ENCODE peak calls at places on chromosomes 6 and 20, in six cellular contexts. B is RPMI7951; H is retinal pigment epithelial cell; S is NCI-H460; C is cardiac septum; E is activated CD4-positive, alpha-beta T cell treated with anti-CD3 and anti-CD28 coated beads for 4 hours. L is an unnamed sample.

GRCh38 chr6:160667854-160668481 is 3.9 kb upstream of the LPA start:
- DNase-seq in B (peak; percentile 6), H (no peak), S (peak; percentile 8), C (no peak), E (peak; percentile 5), L (no peak)

GRCh38 chr6:157374889-157375443 is 6.0 kb upstream of the ZDHHC14 start:
- DNase-seq in B (no peak), H (no peak), S (no peak), C (no peak), E (no peak), L (no peak)

GRCh38 chr6:139536751-139537617 is 162.5 kb upstream of the CITED2 start:
- DNase-seq in B (no peak), H (no peak), S (no peak), C (no peak), E (no peak), L (no peak)

GRCh38 chr6:2748183-2748582 is 2.5 kb downstream of the MYLK4 start:
- DNase-seq in B (no peak), H (no peak), S (no peak), C (no peak), E (no peak), L (no peak)

GRCh38 chr6:98782772-98783171 is 51.6 kb upstream of the POU3F2 start:
- DNase-seq in B (no peak), H (no peak), S (no peak), C (no peak), E (no peak), L (no peak)

GRCh38 chr6:6711832-6712231 is 123.3 kb downstream of the LY86 start:
- DNase-seq in B (no peak), H (no peak), S (no peak), C (no peak), E (no peak), L (no peak)

GRCh38 chr6:11771473-11772048 is 7.0 kb downstream of the ADTRP start:
- DNase-seq in B (peak; percentile 39), H (no peak), S (no peak), C (no peak), E (no peak), L (no peak)

GRCh38 chr6:136347847-136348246 is 58.2 kb upstream of the BCLAF1 start:
- DNase-seq in B (peak; percentile 32), H (no peak), S (no peak), C (no peak), E (no peak), L (no peak)

GRCh38 chr6:127243501-127243900 is 23.2 kb upstream of the RNF146 start:
- DNase-seq in B (no peak), H (no peak), S (no peak), C (no peak), E (no peak), L (no peak)

GRCh38 chr6:138577151-138577915 is 78.0 kb upstream of the NHSL1 start:
- DNase-seq in B (peak; percentile 68), H (no peak), S (no peak), C (no peak), E (no peak), L (no peak)

GRCh38 chr6:125182237-125183018 is 28.9 kb downstream of the TPD52L1 start:
- DNase-seq in B (no peak), H (no peak), S (no peak), C (no peak), E (no peak), L (no peak)

GRCh38 chr6:30238178-30238795 is 25.1 kb upstream of the TRIM26 start:
- DNase-seq in B (peak; percentile 41), H (no peak), S (peak; percentile 29), C (no peak), E (peak; percentile 32), L (no peak)

GRCh38 chr6:39314273-39314790 is at the start of gene KCNK17:
- DNase-seq in B (no peak), H (no peak), S (no peak), C (no peak), E (no peak), L (no peak)

GRCh38 chr6:90790058-90790457 is 203.2 kb upstream of the MAP3K7 start:
- DNase-seq in B (no peak), H (no peak), S (no peak), C (no peak), E (no peak), L (no peak)

GRCh38 chr20:20497242-20497985 is 129.5 kb downstream of the INSM1 start:
- DNase-seq in B (no peak), H (no peak), S (no peak), C (no peak), E (no peak), L (no peak)

GRCh38 chr20:36313476-36313875 is 7.3 kb downstream of the DLGAP4 start:
- DNase-seq in B (no peak), H (no peak), S (no peak), C (peak; percentile 43), E (no peak), L (no peak)

GRCh38 chr20:57531986-57532566 is 7.1 kb upstream of the CTCFL start:
- DNase-seq in B (no peak), H (no peak), S (no peak), C (no peak), E (no peak), L (no peak)

GRCh38 chr20:33132858-33133615 is 34.9 kb upstream of the BPIFA2 start:
- DNase-seq in B (no peak), H (no peak), S (no peak), C (no peak), E (no peak), L (no peak)

GRCh38 chr20:4775322-4776078 is 53.8 kb downstream of the PRND start:
- DNase-seq in B (peak; percentile 14), H (peak; percentile 23), S (no peak), C (no peak), E (no peak), L (no peak)

GRCh38 chr6:94478178-94479140 is 1059.1 kb upstream of the EPHA7 start:
- DNase-seq in B (no peak), H (peak; percentile 54), S (no peak), C (no peak), E (no peak), L (no peak)

L was measured in epithelial cell of proximal tubule.